ENCODE peak calls at places on chromosomes 7 and 10, in seven cellular contexts. U is A172; I is Jurkat, Clone E6-1; C is HCT116; Z is GM03348; A is stimulated activated CD8-positive, alpha-beta memory T cell treated with anti-CD3 and anti-CD28 coated beads, Interleukin-2, amount 100 ng/mL, for 48 hours; J is activated naive CD4-positive, alpha-beta T cell treated with anti-CD3 and anti-CD28 coated beads, Interleukin-2, amount 50 U/mL, for 16 hours. T is an unnamed sample.

GRCh38 chr7:116828281-116828680 is 34.1 kb upstream of the CAPZA2 start:
- DNase-seq in I (no peak), Z (no peak), C (no peak), J (no peak), A (no peak), U (no peak), T (no peak)

GRCh38 chr10:44704616-44705015 is 206.5 kb upstream of the TMEM72 start:
- DNase-seq in U (no peak), J (no peak), I (no peak), C (no peak), Z (no peak), A (no peak), T (no peak)

GRCh38 chr7:30173058-30173897 is 38.5 kb downstream of the MTURN start:
- DNase-seq in J (no peak), I (peak; percentile 51), Z (peak; percentile 87), C (no peak), A (no peak), U (peak; percentile 97), T (peak; percentile 98)

GRCh38 chr7:55255501-55256445 is 109.4 kb upstream of the LANCL2 start:
- DNase-seq in Z (peak; percentile 93), J (peak; percentile 75), A (peak; percentile 67), C (peak; percentile 60), I (peak; percentile 8), U (peak; percentile 73), T (peak; percentile 94)

GRCh38 chr7:1757601-1758000 is 87.5 kb downstream of the ELFN1 start:
- DNase-seq in Z (no peak), J (no peak), I (no peak), A (no peak), U (no peak), C (no peak), T (no peak)

GRCh38 chr10:88890681-88891371 is 10.8 kb downstream of the STAMBPL1 start:
- DNase-seq in J (no peak), U (no peak), C (no peak), I (no peak), Z (no peak), A (no peak), T (no peak)

GRCh38 chr7:146902728-146903127 is 786.1 kb downstream of the CNTNAP2 start:
- DNase-seq in A (no peak), J (no peak), I (no peak), C (no peak), Z (no peak), U (peak; percentile 11), T (peak; percentile 1)

GRCh38 chr10:110834622-110835219 is 37.0 kb upstream of the PDCD4 start:
- DNase-seq in A (no peak), Z (no peak), J (peak; percentile 17), C (no peak), I (peak; percentile 62), U (no peak), T (no peak)

GRCh38 chr10:106980711-106981460 is 183.6 kb downstream of the SORCS1 start:
- DNase-seq in C (no peak), I (no peak), Z (no peak), J (no peak), U (no peak), A (no peak), T (no peak)

GRCh38 chr10:95478935-95479334 is 82.2 kb downstream of the SORBS1 start:
- DNase-seq in J (no peak), I (no peak), A (no peak), C (no peak), Z (no peak), U (no peak), T (peak; percentile 40)

GRCh38 chr7:68752485-68752884 is 845.8 kb upstream of the AUTS2 start:
- DNase-seq in I (no peak), C (no peak), A (no peak), U (no peak), Z (peak; percentile 32), J (no peak), T (no peak)

GRCh38 chr7:16695621-16696237 is 49.7 kb downstream of the BZW2 start:
- DNase-seq in Z (peak; percentile 71), A (no peak), I (peak; percentile 26), C (peak; percentile 48), J (no peak), U (peak; percentile 49), T (peak; percentile 76)

GRCh38 chr7:45982132-45982531 is 61.1 kb upstream of the IGFBP3 start:
- DNase-seq in J (no peak), Z (no peak), U (no peak), A (no peak), C (no peak), I (no peak), T (no peak)